ENCODE peak calls at places on chromosomes 12 and 14, in five cellular contexts. One of them, this sample, is unnamed.

GRCh38 chr14:21025374-21026151 is 702 bp upstream of the NDRG2 start:
- DNase-seq in transverse colon: peak
- DNase-seq in adrenal gland: peak
- DNase-seq in A549: no peak
- DNase-seq in heart left ventricle: peak
- DNase-seq in this sample: peak

GRCh38 chr12:15208140-15208539 is 13.1 kb downstream of the RERG start:
- DNase-seq in transverse colon: no peak
- DNase-seq in adrenal gland: no peak
- DNase-seq in A549: peak
- DNase-seq in heart left ventricle: no peak
- DNase-seq in this sample: no peak

GRCh38 chr12:131827961-131828534 is at the start of gene MMP17:
- DNase-seq in transverse colon: peak
- DNase-seq in adrenal gland: no peak
- DNase-seq in A549: peak
- DNase-seq in heart left ventricle: peak
- DNase-seq in this sample: no peak

GRCh38 chr12:42213954-42214426 is 24.1 kb downstream of the YAF2 start:
- DNase-seq in transverse colon: peak
- DNase-seq in adrenal gland: peak
- DNase-seq in A549: no peak
- DNase-seq in heart left ventricle: no peak
- DNase-seq in this sample: no peak

GRCh38 chr12:21296751-21297406 is 37.8 kb downstream of the SLCO1A2 start:
- DNase-seq in transverse colon: no peak
- DNase-seq in adrenal gland: no peak
- DNase-seq in A549: peak
- DNase-seq in heart left ventricle: no peak
- DNase-seq in this sample: no peak

GRCh38 chr14:91237219-91237618 is 7.3 kb downstream of the GPR68 start:
- DNase-seq in transverse colon: no peak
- DNase-seq in adrenal gland: no peak
- DNase-seq in A549: no peak
- DNase-seq in heart left ventricle: no peak
- DNase-seq in this sample: no peak

GRCh38 chr12:40999212-40999611 is 188.9 kb upstream of the PDZRN4 start:
- DNase-seq in transverse colon: no peak
- DNase-seq in adrenal gland: no peak
- DNase-seq in A549: peak
- DNase-seq in heart left ventricle: no peak
- DNase-seq in this sample: no peak

GRCh38 chr12:46267618-46268348 is 1.1 kb downstream of the SLC38A1 start:
- DNase-seq in transverse colon: no peak
- DNase-seq in adrenal gland: no peak
- DNase-seq in A549: peak
- DNase-seq in heart left ventricle: peak
- DNase-seq in this sample: no peak

GRCh38 chr14:39060818-39061437 is 42.1 kb downstream of the SEC23A start:
- DNase-seq in transverse colon: no peak
- DNase-seq in adrenal gland: no peak
- DNase-seq in A549: no peak
- DNase-seq in heart left ventricle: no peak
- DNase-seq in this sample: no peak

GRCh38 chr12:132006056-132006680 is 56.4 kb downstream of the EP400 start:
- DNase-seq in transverse colon: no peak
- DNase-seq in adrenal gland: peak
- DNase-seq in A549: no peak
- DNase-seq in heart left ventricle: no peak
- DNase-seq in this sample: no peak

GRCh38 chr12:117816-118345 is 51.3 kb downstream of the IQSEC3 start:
- DNase-seq in transverse colon: no peak
- DNase-seq in adrenal gland: no peak
- DNase-seq in A549: no peak
- DNase-seq in heart left ventricle: no peak
- DNase-seq in this sample: no peak

GRCh38 chr12:89525002-89525823 is 617 bp upstream of the GALNT4 start:
- DNase-seq in transverse colon: peak
- DNase-seq in adrenal gland: peak
- DNase-seq in A549: peak
- DNase-seq in heart left ventricle: peak
- DNase-seq in this sample: no peak

GRCh38 chr12:118850244-118850825 is 131.0 kb upstream of the SRRM4 start:
- DNase-seq in transverse colon: peak
- DNase-seq in adrenal gland: no peak
- DNase-seq in A549: peak
- DNase-seq in heart left ventricle: no peak
- DNase-seq in this sample: no peak

GRCh38 chr12:48820406-48820805 is 2.1 kb downstream of the CACNB3 start:
- DNase-seq in transverse colon: no peak
- DNase-seq in adrenal gland: no peak
- DNase-seq in A549: no peak
- DNase-seq in heart left ventricle: no peak
- DNase-seq in this sample: no peak

GRCh38 chr12:69066420-69067373 is 133.7 kb upstream of the CPM start:
- DNase-seq in transverse colon: no peak
- DNase-seq in adrenal gland: no peak
- DNase-seq in A549: no peak
- DNase-seq in heart left ventricle: no peak
- DNase-seq in this sample: no peak

GRCh38 chr14:60241091-60241490 is 7.9 kb upstream of the PPM1A start:
- DNase-seq in transverse colon: no peak
- DNase-seq in adrenal gland: no peak
- DNase-seq in A549: no peak
- DNase-seq in heart left ventricle: no peak
- DNase-seq in this sample: no peak

GRCh38 chr12:50234347-50234746 is 49.0 kb downstream of the LIMA1 start:
- DNase-seq in transverse colon: peak
- DNase-seq in adrenal gland: no peak
- DNase-seq in A549: peak
- DNase-seq in heart left ventricle: no peak
- DNase-seq in this sample: no peak

GRCh38 chr12:89707623-89707991 is 1.0 kb downstream of the ATP2B1 start:
- DNase-seq in transverse colon: peak
- DNase-seq in adrenal gland: peak
- DNase-seq in A549: no peak
- DNase-seq in heart left ventricle: no peak
- DNase-seq in this sample: no peak

GRCh38 chr14:104239866-104240301 is 101.5 kb downstream of the KIF26A start:
- DNase-seq in transverse colon: no peak
- DNase-seq in adrenal gland: peak
- DNase-seq in A549: no peak
- DNase-seq in heart left ventricle: no peak
- DNase-seq in this sample: peak

GRCh38 chr12:8890313-8891084 is 23.8 kb upstream of the PHC1 start:
- DNase-seq in transverse colon: peak
- DNase-seq in adrenal gland: peak
- DNase-seq in A549: peak
- DNase-seq in heart left ventricle: no peak
- DNase-seq in this sample: no peak

GRCh38 chr14:50354527-50354926 is 42.2 kb downstream of the CDKL1 start:
- DNase-seq in transverse colon: no peak
- DNase-seq in adrenal gland: no peak
- DNase-seq in A549: no peak
- DNase-seq in heart left ventricle: no peak
- DNase-seq in this sample: no peak

GRCh38 chr14:23469906-23470403 is 452 bp downstream of the NGDN start:
- DNase-seq in transverse colon: no peak
- DNase-seq in adrenal gland: no peak
- DNase-seq in A549: no peak
- DNase-seq in heart left ventricle: no peak
- DNase-seq in this sample: no peak

GRCh38 chr14:31263485-31264133 is 56.0 kb upstream of the HECTD1 start:
- DNase-seq in transverse colon: peak
- DNase-seq in adrenal gland: peak
- DNase-seq in A549: peak
- DNase-seq in heart left ventricle: no peak
- DNase-seq in this sample: no peak

GRCh38 chr12:89278169-89278568 is 74.1 kb downstream of the DUSP6 start:
- DNase-seq in transverse colon: no peak
- DNase-seq in adrenal gland: no peak
- DNase-seq in A549: no peak
- DNase-seq in heart left ventricle: no peak
- DNase-seq in this sample: no peak

GRCh38 chr12:90909069-90909676 is 45.8 kb downstream of the CCER1 start:
- DNase-seq in transverse colon: no peak
- DNase-seq in adrenal gland: peak
- DNase-seq in A549: peak
- DNase-seq in heart left ventricle: no peak
- DNase-seq in this sample: no peak

GRCh38 chr14:74514471-74514932 is 20.9 kb downstream of the ISCA2 start:
- DNase-seq in transverse colon: peak
- DNase-seq in adrenal gland: no peak
- DNase-seq in A549: no peak
- DNase-seq in heart left ventricle: peak
- DNase-seq in this sample: peak

GRCh38 chr14:79090781-79091180 is 920.6 kb downstream of the NRXN3 start:
- DNase-seq in transverse colon: no peak
- DNase-seq in adrenal gland: no peak
- DNase-seq in A549: no peak
- DNase-seq in heart left ventricle: no peak
- DNase-seq in this sample: no peak

GRCh38 chr12:80946591-80946990 is 8.9 kb upstream of the LIN7A start:
- DNase-seq in transverse colon: no peak
- DNase-seq in adrenal gland: no peak
- DNase-seq in A549: no peak
- DNase-seq in heart left ventricle: no peak
- DNase-seq in this sample: no peak

GRCh38 chr14:39351708-39352107 is 80.5 kb downstream of the FBXO33 start:
- DNase-seq in transverse colon: no peak
- DNase-seq in adrenal gland: no peak
- DNase-seq in A549: no peak
- DNase-seq in heart left ventricle: no peak
- DNase-seq in this sample: no peak

GRCh38 chr12:47218191-47218654 is 138.5 kb upstream of the AMIGO2 start:
- DNase-seq in transverse colon: no peak
- DNase-seq in adrenal gland: no peak
- DNase-seq in A549: no peak
- DNase-seq in heart left ventricle: no peak
- DNase-seq in this sample: no peak

GRCh38 chr14:100241279-100241678 is 2.3 kb downstream of the YY1 start:
- DNase-seq in transverse colon: no peak
- DNase-seq in adrenal gland: no peak
- DNase-seq in A549: no peak
- DNase-seq in heart left ventricle: no peak
- DNase-seq in this sample: no peak

GRCh38 chr14:102969060-102969791 is 46.8 kb downstream of the AMN start:
- DNase-seq in transverse colon: no peak
- DNase-seq in adrenal gland: no peak
- DNase-seq in A549: no peak
- DNase-seq in heart left ventricle: no peak
- DNase-seq in this sample: no peak
- H3K27ac ChIP-seq in transverse colon: no peak
- H3K27ac ChIP-seq in adrenal gland: no peak
- H3K27ac ChIP-seq in A549: no peak
- H3K27ac ChIP-seq in heart left ventricle: no peak
- H3K27ac ChIP-seq in this sample: no peak

GRCh38 chr12:2858334-2858733 is 1.5 kb upstream of the TEX52 start:
- DNase-seq in transverse colon: no peak
- DNase-seq in adrenal gland: no peak
- DNase-seq in A549: no peak
- DNase-seq in heart left ventricle: no peak
- DNase-seq in this sample: no peak
- TF ChIP-seq POLR2A in transverse colon: no peak
- TF ChIP-seq POLR2A in adrenal gland: no peak
- TF ChIP-seq POLR2A in A549: no peak
- TF ChIP-seq POLR2A in heart left ventricle: no peak
- TF ChIP-seq POLR2A in this sample: no peak

DNA sequence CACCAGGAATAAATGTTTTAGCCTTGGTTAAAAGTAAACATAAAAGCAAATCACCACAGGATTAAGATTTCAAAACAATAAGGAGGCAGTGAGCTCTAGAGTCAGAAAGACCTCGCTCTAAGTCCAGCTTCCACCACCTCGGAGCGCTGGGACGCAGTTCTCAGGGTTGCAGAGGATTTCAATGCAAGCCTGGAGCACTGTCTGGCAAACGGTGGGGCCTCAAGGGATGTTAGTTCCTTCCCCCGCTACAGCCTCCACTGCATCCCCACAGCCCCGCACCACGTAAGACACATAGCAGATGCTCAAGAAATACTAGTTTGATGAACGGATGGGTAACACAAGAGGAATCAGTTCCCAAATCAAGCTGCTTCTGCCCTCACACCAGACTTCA is 39.3 kb upstream of the TMCC3 start:
- DNase-seq in transverse colon: no peak
- DNase-seq in adrenal gland: no peak
- DNase-seq in A549: no peak
- DNase-seq in heart left ventricle: peak
- DNase-seq in this sample: no peak
- H3K4me3 ChIP-seq in transverse colon: no peak
- H3K4me3 ChIP-seq in adrenal gland: no peak
- H3K4me3 ChIP-seq in A549: no peak
- H3K4me3 ChIP-seq in heart left ventricle: peak
- H3K4me3 ChIP-seq in this sample: peak

GRCh38 chr14:105528197-105528858 is 1.9 kb downstream of the TMEM121 start:
- DNase-seq in transverse colon: peak
- DNase-seq in adrenal gland: peak
- DNase-seq in A549: peak
- DNase-seq in heart left ventricle: peak
- DNase-seq in this sample: peak
- H3K27ac ChIP-seq in transverse colon: peak
- H3K27ac ChIP-seq in adrenal gland: no peak
- H3K27ac ChIP-seq in A549: peak
- H3K27ac ChIP-seq in heart left ventricle: peak
- H3K27ac ChIP-seq in this sample: peak

This sample was measured in breast epithelium.